ENCODE peak calls at places on chromosomes 7 and 10, in ten cellular contexts. One of them, this sample, is unnamed.

GRCh38 chr10:17237915-17238444 is 9.9 kb downstream of the VIM start:
- DNase-seq in upper lobe of left lung: no peak
- DNase-seq in transverse colon: no peak
- DNase-seq in HCT116: no peak
- DNase-seq in K562: peak
- DNase-seq in endothelial cell of umbilical vein: peak
- DNase-seq in suprapubic skin: no peak
- DNase-seq in stomach: no peak
- DNase-seq in sigmoid colon: no peak
- DNase-seq in breast epithelium: no peak
- DNase-seq in this sample: no peak

GRCh38 chr10:4883079-4883739 is 57.2 kb downstream of the AKR1E2 start:
- DNase-seq in upper lobe of left lung: no peak
- DNase-seq in transverse colon: no peak
- DNase-seq in HCT116: no peak
- DNase-seq in K562: peak
- DNase-seq in endothelial cell of umbilical vein: no peak
- DNase-seq in suprapubic skin: no peak
- DNase-seq in stomach: no peak
- DNase-seq in sigmoid colon: no peak
- DNase-seq in breast epithelium: no peak
- DNase-seq in this sample: no peak

GRCh38 chr7:155001756-155002410 is 1.0 kb downstream of the PAXIP1 start:
- DNase-seq in upper lobe of left lung: no peak
- DNase-seq in transverse colon: no peak
- DNase-seq in HCT116: no peak
- DNase-seq in K562: peak
- DNase-seq in endothelial cell of umbilical vein: peak
- DNase-seq in suprapubic skin: no peak
- DNase-seq in stomach: no peak
- DNase-seq in sigmoid colon: no peak
- DNase-seq in breast epithelium: no peak
- DNase-seq in this sample: no peak

GRCh38 chr7:39617010-39617409 is 6.4 kb upstream of the RALA start:
- DNase-seq in upper lobe of left lung: no peak
- DNase-seq in transverse colon: no peak
- DNase-seq in HCT116: no peak
- DNase-seq in K562: no peak
- DNase-seq in endothelial cell of umbilical vein: no peak
- DNase-seq in suprapubic skin: no peak
- DNase-seq in stomach: no peak
- DNase-seq in sigmoid colon: no peak
- DNase-seq in breast epithelium: no peak
- DNase-seq in this sample: no peak

GRCh38 chr7:114930829-114931655 is 9.1 kb downstream of the MDFIC start:
- DNase-seq in upper lobe of left lung: no peak
- DNase-seq in transverse colon: no peak
- DNase-seq in HCT116: no peak
- DNase-seq in K562: no peak
- DNase-seq in endothelial cell of umbilical vein: no peak
- DNase-seq in suprapubic skin: no peak
- DNase-seq in stomach: no peak
- DNase-seq in sigmoid colon: no peak
- DNase-seq in breast epithelium: no peak
- DNase-seq in this sample: no peak

GRCh38 chr7:54542920-54543539 is 855 bp downstream of the VSTM2A start:
- DNase-seq in upper lobe of left lung: no peak
- DNase-seq in transverse colon: no peak
- DNase-seq in HCT116: no peak
- DNase-seq in K562: no peak
- DNase-seq in endothelial cell of umbilical vein: peak
- DNase-seq in suprapubic skin: no peak
- DNase-seq in stomach: no peak
- DNase-seq in sigmoid colon: no peak
- DNase-seq in breast epithelium: no peak
- DNase-seq in this sample: no peak

GRCh38 chr7:96430350-96430749 is 108.5 kb upstream of the SLC25A13 start:
- DNase-seq in upper lobe of left lung: no peak
- DNase-seq in transverse colon: no peak
- DNase-seq in HCT116: no peak
- DNase-seq in K562: no peak
- DNase-seq in endothelial cell of umbilical vein: no peak
- DNase-seq in suprapubic skin: no peak
- DNase-seq in stomach: no peak
- DNase-seq in sigmoid colon: no peak
- DNase-seq in breast epithelium: no peak
- DNase-seq in this sample: no peak

GRCh38 chr7:103003004-103003403 is 71.6 kb downstream of the FBXL13 start:
- DNase-seq in upper lobe of left lung: no peak
- DNase-seq in transverse colon: no peak
- DNase-seq in HCT116: no peak
- DNase-seq in K562: no peak
- DNase-seq in endothelial cell of umbilical vein: no peak
- DNase-seq in suprapubic skin: no peak
- DNase-seq in stomach: no peak
- DNase-seq in sigmoid colon: no peak
- DNase-seq in breast epithelium: no peak
- DNase-seq in this sample: no peak

GRCh38 chr10:118965636-118966035 is 63.9 kb upstream of the NANOS1 start:
- DNase-seq in upper lobe of left lung: no peak
- DNase-seq in transverse colon: no peak
- DNase-seq in HCT116: no peak
- DNase-seq in K562: no peak
- DNase-seq in endothelial cell of umbilical vein: no peak
- DNase-seq in suprapubic skin: no peak
- DNase-seq in stomach: no peak
- DNase-seq in sigmoid colon: no peak
- DNase-seq in breast epithelium: no peak
- DNase-seq in this sample: no peak

DNA sequence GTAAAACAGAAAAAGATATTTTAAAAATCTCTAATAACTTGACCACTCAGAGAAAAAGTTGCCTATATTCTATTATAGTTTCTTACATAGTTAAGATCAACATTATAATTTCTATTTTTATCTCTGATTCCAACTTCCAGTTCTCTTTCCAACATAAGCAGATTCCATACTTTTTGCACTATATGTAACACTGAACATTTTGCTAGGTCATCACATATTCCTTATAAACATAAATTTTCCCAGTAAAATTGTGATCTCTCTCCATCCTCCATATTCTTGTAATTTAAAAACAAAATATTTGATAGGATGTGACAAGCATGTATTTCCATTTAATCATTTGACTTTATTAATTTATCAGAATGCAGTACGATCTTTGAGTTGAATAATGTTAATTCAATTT is 170.4 kb upstream of the THSD7A start:
- DNase-seq in upper lobe of left lung: no peak
- DNase-seq in transverse colon: no peak
- DNase-seq in HCT116: no peak
- DNase-seq in K562: no peak
- DNase-seq in endothelial cell of umbilical vein: no peak
- DNase-seq in suprapubic skin: no peak
- DNase-seq in stomach: no peak
- DNase-seq in sigmoid colon: no peak
- DNase-seq in breast epithelium: no peak
- DNase-seq in this sample: no peak
- TF ChIP-seq POLR2A in upper lobe of left lung: no peak
- TF ChIP-seq POLR2A in transverse colon: no peak
- TF ChIP-seq POLR2A in HCT116: no peak
- TF ChIP-seq POLR2A in K562: no peak
- TF ChIP-seq POLR2A in endothelial cell of umbilical vein: no peak
- TF ChIP-seq POLR2A in suprapubic skin: no peak
- TF ChIP-seq POLR2A in stomach: no peak
- TF ChIP-seq POLR2A in sigmoid colon: no peak
- TF ChIP-seq POLR2A in breast epithelium: no peak
- TF ChIP-seq POLR2A in this sample: no peak

GRCh38 chr10:59176241-59177030 is at the start of gene PHYHIPL:
- DNase-seq in upper lobe of left lung: no peak
- DNase-seq in transverse colon: no peak
- DNase-seq in HCT116: no peak
- DNase-seq in K562: no peak
- DNase-seq in endothelial cell of umbilical vein: no peak
- DNase-seq in suprapubic skin: no peak
- DNase-seq in stomach: no peak
- DNase-seq in sigmoid colon: peak
- DNase-seq in breast epithelium: no peak
- DNase-seq in this sample: peak
- H3K4me3 ChIP-seq in upper lobe of left lung: no peak
- H3K4me3 ChIP-seq in transverse colon: peak
- H3K4me3 ChIP-seq in HCT116: no peak
- H3K4me3 ChIP-seq in K562: no peak
- H3K4me3 ChIP-seq in endothelial cell of umbilical vein: no peak
- H3K4me3 ChIP-seq in suprapubic skin: peak
- H3K4me3 ChIP-seq in stomach: peak
- H3K4me3 ChIP-seq in sigmoid colon: peak
- H3K4me3 ChIP-seq in breast epithelium: peak
- H3K4me3 ChIP-seq in this sample: peak

GRCh38 chr10:76251773-76252617 is 820.6 kb downstream of the LRMDA start:
- DNase-seq in upper lobe of left lung: peak
- DNase-seq in transverse colon: peak
- DNase-seq in HCT116: no peak
- DNase-seq in K562: no peak
- DNase-seq in endothelial cell of umbilical vein: peak
- DNase-seq in suprapubic skin: no peak
- DNase-seq in stomach: no peak
- DNase-seq in sigmoid colon: peak
- DNase-seq in breast epithelium: no peak
- DNase-seq in this sample: peak
- TF ChIP-seq POLR2AphosphoS5 in upper lobe of left lung: peak
- TF ChIP-seq POLR2AphosphoS5 in transverse colon: peak
- TF ChIP-seq POLR2AphosphoS5 in HCT116: no peak
- TF ChIP-seq POLR2AphosphoS5 in K562: no peak
- TF ChIP-seq POLR2AphosphoS5 in endothelial cell of umbilical vein: no peak
- TF ChIP-seq POLR2AphosphoS5 in suprapubic skin: no peak
- TF ChIP-seq POLR2AphosphoS5 in stomach: peak
- TF ChIP-seq POLR2AphosphoS5 in sigmoid colon: peak
- TF ChIP-seq POLR2AphosphoS5 in breast epithelium: peak
- TF ChIP-seq POLR2AphosphoS5 in this sample: peak

GRCh38 chr10:102408728-102409603 is 9.6 kb downstream of the PSD start:
- DNase-seq in upper lobe of left lung: no peak
- DNase-seq in transverse colon: peak
- DNase-seq in HCT116: no peak
- DNase-seq in K562: peak
- DNase-seq in endothelial cell of umbilical vein: no peak
- DNase-seq in suprapubic skin: peak
- DNase-seq in stomach: no peak
- DNase-seq in sigmoid colon: peak
- DNase-seq in breast epithelium: no peak
- DNase-seq in this sample: no peak
- TF ChIP-seq POLR2A in upper lobe of left lung: no peak
- TF ChIP-seq POLR2A in transverse colon: peak
- TF ChIP-seq POLR2A in HCT116: no peak
- TF ChIP-seq POLR2A in K562: no peak
- TF ChIP-seq POLR2A in endothelial cell of umbilical vein: no peak
- TF ChIP-seq POLR2A in suprapubic skin: no peak
- TF ChIP-seq POLR2A in stomach: no peak
- TF ChIP-seq POLR2A in sigmoid colon: peak
- TF ChIP-seq POLR2A in breast epithelium: no peak
- TF ChIP-seq POLR2A in this sample: no peak

DNA sequence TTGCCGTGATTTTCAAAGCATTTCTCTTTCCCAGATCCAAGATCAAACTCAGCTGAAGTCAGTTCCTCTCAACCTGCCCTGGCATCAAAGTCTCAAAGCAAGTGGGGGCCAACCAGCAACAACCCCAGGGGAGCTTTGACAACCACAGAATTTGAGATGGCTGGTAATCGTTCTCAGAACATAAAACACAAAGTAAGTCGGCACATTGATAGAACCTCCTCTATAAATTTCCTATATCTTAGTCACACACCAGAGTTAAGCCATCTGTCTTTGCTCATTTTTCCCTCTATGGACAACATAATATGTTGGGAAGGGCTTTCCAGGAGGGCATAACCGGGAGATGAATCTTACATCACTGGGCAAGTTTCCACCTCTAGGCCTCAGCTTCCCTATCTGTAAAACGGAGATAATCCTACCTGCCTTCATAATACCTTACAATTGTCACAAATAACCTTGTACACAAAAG is 1.2 kb upstream of the DNAJC9 start:
- DNase-seq in upper lobe of left lung: no peak
- DNase-seq in transverse colon: no peak
- DNase-seq in HCT116: no peak
- DNase-seq in K562: peak
- DNase-seq in endothelial cell of umbilical vein: no peak
- DNase-seq in suprapubic skin: no peak
- DNase-seq in stomach: no peak
- DNase-seq in sigmoid colon: no peak
- DNase-seq in breast epithelium: no peak
- DNase-seq in this sample: no peak
- H3K4me3 ChIP-seq in upper lobe of left lung: no peak
- H3K4me3 ChIP-seq in transverse colon: no peak
- H3K4me3 ChIP-seq in HCT116: peak
- H3K4me3 ChIP-seq in K562: no peak
- H3K4me3 ChIP-seq in endothelial cell of umbilical vein: no peak
- H3K4me3 ChIP-seq in suprapubic skin: no peak
- H3K4me3 ChIP-seq in stomach: no peak
- H3K4me3 ChIP-seq in sigmoid colon: no peak
- H3K4me3 ChIP-seq in breast epithelium: no peak
- H3K4me3 ChIP-seq in this sample: no peak

GRCh38 chr7:7099584-7100014 is 82.7 kb upstream of the C1GALT1 start:
- DNase-seq in upper lobe of left lung: peak
- DNase-seq in transverse colon: peak
- DNase-seq in HCT116: peak
- DNase-seq in K562: peak
- DNase-seq in endothelial cell of umbilical vein: peak
- DNase-seq in suprapubic skin: peak
- DNase-seq in stomach: peak
- DNase-seq in sigmoid colon: peak
- DNase-seq in breast epithelium: peak
- DNase-seq in this sample: peak
- TF ChIP-seq POLR2AphosphoS5 in upper lobe of left lung: no peak
- TF ChIP-seq POLR2AphosphoS5 in transverse colon: no peak
- TF ChIP-seq POLR2AphosphoS5 in HCT116: no peak
- TF ChIP-seq POLR2AphosphoS5 in K562: peak
- TF ChIP-seq POLR2AphosphoS5 in endothelial cell of umbilical vein: peak
- TF ChIP-seq POLR2AphosphoS5 in suprapubic skin: no peak
- TF ChIP-seq POLR2AphosphoS5 in stomach: no peak
- TF ChIP-seq POLR2AphosphoS5 in sigmoid colon: no peak
- TF ChIP-seq POLR2AphosphoS5 in breast epithelium: peak
- TF ChIP-seq POLR2AphosphoS5 in this sample: peak

GRCh38 chr10:24465899-24466615 is 257.1 kb downstream of the KIAA1217 start:
- DNase-seq in upper lobe of left lung: peak
- DNase-seq in transverse colon: peak
- DNase-seq in HCT116: peak
- DNase-seq in K562: peak
- DNase-seq in endothelial cell of umbilical vein: no peak
- DNase-seq in suprapubic skin: no peak
- DNase-seq in stomach: peak
- DNase-seq in sigmoid colon: no peak
- DNase-seq in breast epithelium: peak
- DNase-seq in this sample: peak
- TF ChIP-seq POLR2A in upper lobe of left lung: no peak
- TF ChIP-seq POLR2A in transverse colon: peak
- TF ChIP-seq POLR2A in HCT116: no peak
- TF ChIP-seq POLR2A in K562: no peak
- TF ChIP-seq POLR2A in endothelial cell of umbilical vein: no peak
- TF ChIP-seq POLR2A in suprapubic skin: no peak
- TF ChIP-seq POLR2A in stomach: no peak
- TF ChIP-seq POLR2A in sigmoid colon: peak
- TF ChIP-seq POLR2A in breast epithelium: peak
- TF ChIP-seq POLR2A in this sample: peak

DNA sequence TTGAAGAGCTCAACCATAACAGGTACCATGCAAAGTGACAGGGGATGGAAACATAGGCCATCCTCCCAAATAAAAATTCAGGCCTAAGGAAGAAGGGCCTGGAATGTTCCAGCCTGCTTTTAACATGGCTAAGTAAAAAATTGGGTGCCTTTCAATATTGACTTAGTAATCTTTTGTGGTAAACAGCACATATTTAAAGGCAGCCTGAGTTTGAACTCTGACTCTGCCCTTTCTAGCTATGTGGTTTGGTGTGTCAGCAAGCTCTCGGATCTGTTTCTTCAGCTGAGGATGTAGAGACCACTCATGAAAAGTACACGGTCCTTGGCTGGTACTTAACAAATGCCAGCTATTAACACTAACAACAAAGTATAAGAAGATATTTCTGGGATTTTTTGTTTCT is 191.8 kb upstream of the CDCA7L start:
- DNase-seq in upper lobe of left lung: no peak
- DNase-seq in transverse colon: no peak
- DNase-seq in HCT116: no peak
- DNase-seq in K562: no peak
- DNase-seq in endothelial cell of umbilical vein: no peak
- DNase-seq in suprapubic skin: no peak
- DNase-seq in stomach: no peak
- DNase-seq in sigmoid colon: no peak
- DNase-seq in breast epithelium: no peak
- DNase-seq in this sample: no peak
- H3K4me3 ChIP-seq in upper lobe of left lung: no peak
- H3K4me3 ChIP-seq in transverse colon: no peak
- H3K4me3 ChIP-seq in HCT116: no peak
- H3K4me3 ChIP-seq in K562: no peak
- H3K4me3 ChIP-seq in endothelial cell of umbilical vein: no peak
- H3K4me3 ChIP-seq in suprapubic skin: no peak
- H3K4me3 ChIP-seq in stomach: no peak
- H3K4me3 ChIP-seq in sigmoid colon: no peak
- H3K4me3 ChIP-seq in breast epithelium: no peak
- H3K4me3 ChIP-seq in this sample: no peak